ENCODE peak calls at places on chromosome 16, in ten cellular contexts. E, A, B, D, N, X, V, J, Q and M are unnamed samples.

GRCh38 chr16:23863511-23864422 is 28.0 kb downstream of the PRKCB start:
- DNase-seq in E (no peak), A (no peak), B (peak; percentile 84), D (no peak), N (no peak), X (no peak), V (peak; percentile 85), J (no peak), Q (no peak), M (no peak)

GRCh38 chr16:11691235-11691634 is 23.0 kb downstream of the SNN start:
- DNase-seq in E (no peak), A (no peak), B (no peak), D (no peak), N (no peak), X (no peak), V (no peak), J (no peak), Q (no peak), M (no peak)

GRCh38 chr16:30839523-30840227 is 52.7 kb upstream of the ZNF629 start:
- DNase-seq in E (peak; percentile 67), A (no peak), B (no peak), D (no peak), N (no peak), X (no peak), V (no peak), J (no peak), Q (no peak), M (no peak)

GRCh38 chr16:67430504-67431076 is 331 bp upstream of the HSD11B2 start:
- DNase-seq in E (peak; percentile 60), A (no peak), B (no peak), D (no peak), N (no peak), X (peak; percentile 84), V (peak; percentile 10), J (no peak), Q (no peak), M (no peak)

GRCh38 chr16:17556276-17557052 is 85.7 kb upstream of the XYLT1 start:
- DNase-seq in E (peak; percentile 47), A (no peak), B (peak; percentile 42), D (no peak), N (no peak), X (no peak), V (peak; percentile 33), J (peak; percentile 25), Q (no peak), M (no peak)

GRCh38 chr16:68972720-68973119 is 129.4 kb downstream of the TANGO6 start:
- DNase-seq in E (peak; percentile 33), A (no peak), B (no peak), D (no peak), N (no peak), X (no peak), V (no peak), J (peak; percentile 59), Q (peak; percentile 59), M (no peak)

GRCh38 chr16:66030036-66030435 is 336.5 kb upstream of the CDH5 start:
- DNase-seq in E (no peak), A (no peak), B (no peak), D (no peak), N (no peak), X (no peak), V (no peak), J (peak; percentile 43), Q (no peak), M (no peak)

GRCh38 chr16:78425957-78426590 is 326.6 kb downstream of the WWOX start:
- DNase-seq in E (no peak), A (no peak), B (no peak), D (no peak), N (no peak), X (no peak), V (no peak), J (no peak), Q (no peak), M (no peak)

GRCh38 chr16:9003322-9003721 is 39.6 kb upstream of the USP7 start:
- DNase-seq in E (peak; percentile 52), A (no peak), B (no peak), D (no peak), N (no peak), X (no peak), V (no peak), J (no peak), Q (no peak), M (no peak)

GRCh38 chr16:58409316-58409973 is 17.2 kb downstream of the GINS3 start:
- DNase-seq in E (no peak), A (no peak), B (no peak), D (no peak), N (no peak), X (no peak), V (no peak), J (peak; percentile 71), Q (peak; percentile 78), M (no peak)